ENCODE peak calls at places on chromosomes 12 and 14, in nine cellular contexts. E is brain microvascular endothelial cell, F is colonic mucosa, Q is pancreas, A is fibroblast of lung, U is thoracic aorta, O is gastrocnemius medialis, S is right lobe of liver, T is stomach. R is an unnamed sample.
A peak's percentile ranks its signal among the peaks of the same experiment; 100 is the strongest.

GRCh38 chr12:92108651-92109050 is 37.0 kb downstream of the BTG1 start:
- DNase-seq in A (peak; percentile 45), T (no peak), F (no peak), Q (no peak), O (no peak), E (peak; percentile 16), U (no peak), S (no peak), R (peak; percentile 31)

GRCh38 chr14:95918466-95918865 is 41.8 kb downstream of the TUNAR start:
- DNase-seq in E (no peak), A (no peak), U (no peak), Q (no peak), S (no peak), O (no peak), T (no peak), F (no peak), R (no peak)

GRCh38 chr14:100400115-100400514 is 77.0 kb downstream of the SLC25A47 start:
- DNase-seq in U (no peak), Q (peak; percentile 54), E (no peak), A (no peak), F (peak; percentile 68), S (no peak), T (peak; percentile 64), O (no peak), R (no peak)

GRCh38 chr14:58770501-58770982 is 132.8 kb downstream of the DACT1 start:
- DNase-seq in E (no peak), Q (no peak), S (no peak), T (no peak), A (no peak), O (no peak), F (peak; percentile 71), U (no peak), R (no peak)

GRCh38 chr14:68509188-68509953 is 283.5 kb downstream of the ZFP36L1 start:
- DNase-seq in Q (peak; percentile 14), F (no peak), S (no peak), T (no peak), O (no peak), E (no peak), A (peak; percentile 31), U (no peak), R (no peak)

GRCh38 chr12:120257041-120257821 is 8.3 kb downstream of the PXN start:
- DNase-seq in F (no peak), T (peak; percentile 42), S (no peak), A (peak; percentile 95), Q (peak; percentile 43), U (no peak), O (peak; percentile 59), E (peak; percentile 89), R (peak; percentile 80)

GRCh38 chr14:32408018-32408417 is 78.9 kb downstream of the AKAP6 start:
- DNase-seq in S (no peak), E (no peak), U (no peak), Q (no peak), O (no peak), F (no peak), T (peak; percentile 26), A (peak; percentile 54), R (no peak)

GRCh38 chr12:57772429-57773322 is at the start of gene EEF1AKMT3:
- DNase-seq in E (peak; percentile 33), T (peak; percentile 70), Q (peak; percentile 79), F (peak; percentile 81), U (peak; percentile 36), A (peak; percentile 54), O (peak; percentile 36), S (peak; percentile 77), R (no peak)

GRCh38 chr12:1594295-1595025 is at the start of gene FBXL14:
- DNase-seq in U (peak; percentile 62), T (peak; percentile 90), S (peak; percentile 93), F (peak; percentile 92), O (peak; percentile 81), Q (peak; percentile 91), A (peak; percentile 88), E (peak; percentile 82), R (no peak)
- H3K27me3 ChIP-seq in U (no peaks in the 10 kb centered on the region), T (no peaks in the 10 kb centered on the region), S (no peaks in the 10 kb centered on the region), F (no peaks in the 10 kb centered on the region), O (no peaks in the 10 kb centered on the region), Q (no peaks in the 10 kb centered on the region), A (no peaks in the 10 kb centered on the region), E (no peaks in the 10 kb centered on the region), R (no peaks in the 10 kb centered on the region)

GRCh38 chr14:61500046-61500445 is 178.7 kb downstream of the PRKCH start:
- DNase-seq in Q (no peak), F (no peak), S (no peak), T (no peak), O (no peak), E (no peak), A (no peak), U (no peak), R (no peak)

GRCh38 chr14:61503167-61503801 is 181.9 kb downstream of the PRKCH start:
- DNase-seq in Q (no peak), F (no peak), A (peak; percentile 73), U (no peak), T (no peak), O (no peak), S (no peak), E (no peak), R (no peak)

GRCh38 chr14:61501714-61502458 is 180.5 kb downstream of the PRKCH start:
- DNase-seq in T (no peak), O (no peak), E (no peak), A (no peak), S (no peak), U (no peak), Q (no peak), F (no peak), R (no peak)

GRCh38 chr14:61504841-61505340 is 183.5 kb downstream of the PRKCH start:
- DNase-seq in T (no peak), S (no peak), E (no peak), Q (no peak), A (no peak), U (no peak), F (no peak), O (no peak), R (no peak)

DNA sequence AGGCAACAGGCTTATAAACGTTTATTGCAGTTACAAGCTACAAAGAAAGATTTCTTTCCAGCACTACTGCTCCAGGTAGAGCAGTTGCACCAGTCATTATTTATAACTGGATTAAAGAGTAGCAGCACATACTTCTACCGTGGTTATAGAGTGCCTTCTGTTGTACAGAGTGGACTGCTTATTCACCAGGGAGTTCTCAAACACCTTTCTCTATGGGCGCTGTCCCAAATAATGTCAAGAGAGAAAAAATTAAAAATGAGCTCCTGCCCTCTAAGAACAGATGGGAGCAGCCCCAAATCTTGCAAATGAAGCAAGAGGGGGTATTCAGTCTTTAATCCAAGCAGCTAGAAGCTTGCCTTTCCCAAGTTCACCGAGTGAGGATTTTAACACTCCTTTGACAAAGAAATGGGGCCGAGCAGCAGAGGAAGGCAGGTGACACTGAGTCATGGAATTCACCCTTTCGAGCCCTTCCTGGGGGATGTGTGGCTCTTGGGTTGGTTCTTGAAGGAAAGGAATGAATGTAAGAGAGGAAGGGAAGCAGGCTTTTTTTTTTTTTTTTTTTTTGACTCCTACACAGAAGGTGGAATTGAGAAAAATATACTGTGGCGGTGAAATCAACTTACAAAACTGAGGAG is 181.2 kb downstream of the PRKCH start:
- DNase-seq in U (no peak), Q (no peak), E (no peak), O (no peak), T (no peak), F (no peak), A (peak; percentile 66), S (no peak), R (no peak)
- H3K4me3 ChIP-seq in U (no peak overlapping the region), Q (no peak overlapping the region), E (no peak overlapping the region), O (no peak overlapping the region), T (no peak overlapping the region), F (no peak overlapping the region), A (no peak overlapping the region), S (no peak overlapping the region), R (no peak overlapping the region)

GRCh38 chr12:8948711-8949524 is 527 bp downstream of the M6PR start:
- DNase-seq in T (no peak), F (peak; percentile 27), S (no peak), A (peak; percentile 23), O (no peak), U (no peak), Q (peak; percentile 19), E (peak; percentile 24), R (peak; percentile 2)

GRCh38 chr12:8947737-8948136 is 1.7 kb downstream of the M6PR start:
- DNase-seq in U (no peak), F (no peak), Q (no peak), T (no peak), E (no peak), S (no peak), O (no peak), A (no peak), R (no peak)

GRCh38 chr12:8950702-8951478 is 1.4 kb upstream of the M6PR start:
- DNase-seq in Q (no peak), U (no peak), S (no peak), O (no peak), E (no peak), F (no peak), T (no peak), A (no peak), R (no peak)

GRCh38 chr12:8950287-8950574 is 786 bp upstream of the M6PR start:
- DNase-seq in T (no peak), A (no peak), Q (no peak), E (no peak), U (no peak), F (no peak), O (no peak), S (no peak), R (no peak)

DNA sequence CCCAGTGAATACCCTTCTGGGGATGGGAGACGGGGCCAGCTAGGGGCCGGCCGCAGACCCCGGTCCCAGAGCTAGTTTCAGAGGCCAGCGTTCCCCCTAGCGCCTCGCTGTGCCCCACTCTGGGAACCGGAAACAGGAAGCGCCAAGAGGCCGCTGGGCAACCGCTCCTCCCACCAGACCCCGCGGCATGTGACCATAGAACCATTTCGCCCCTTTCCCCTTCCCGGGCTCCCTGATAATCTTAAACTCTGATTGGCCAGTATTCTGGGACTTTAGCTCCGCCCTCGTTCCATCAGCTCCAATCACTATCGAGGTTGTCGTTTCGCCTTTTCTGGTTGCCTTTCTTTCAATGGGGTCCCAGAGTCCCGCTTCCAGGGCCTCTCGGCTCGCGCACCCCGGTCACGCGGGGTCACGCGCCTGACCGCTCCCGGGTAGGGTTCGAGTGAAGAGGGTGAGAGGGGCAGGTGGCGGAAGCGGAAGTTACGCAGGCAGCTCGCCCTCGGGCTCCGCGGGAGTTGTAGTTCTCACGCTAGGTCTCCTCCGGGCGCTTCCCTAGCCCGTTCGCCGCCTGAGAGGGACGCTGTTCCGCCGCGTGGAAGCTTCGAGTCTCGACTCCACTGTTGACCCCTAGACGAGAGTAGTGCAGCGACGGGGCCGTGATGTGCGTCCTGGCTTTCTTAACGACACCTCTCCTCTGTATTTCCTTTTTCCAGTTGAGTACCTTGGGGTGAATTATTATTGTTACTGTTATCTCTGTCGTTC is at the start of gene M6PR:
- DNase-seq in F (peak; percentile 94), U (peak; percentile 80), O (peak; percentile 92), T (peak; percentile 90), Q (peak; percentile 94), A (peak; percentile 90), S (peak; percentile 94), E (peak; percentile 92), R (peak; percentile 78)
- TF ChIP-seq CTCF in F (peak; percentile 24), U (peak; percentile 38), O (peak; percentile 74), T (peak; percentile 24), Q (peak; percentile 10), A (peak; percentile 61), S (peak; percentile 40), E (peak; percentile 73), R (peak; percentile 71)

DNA sequence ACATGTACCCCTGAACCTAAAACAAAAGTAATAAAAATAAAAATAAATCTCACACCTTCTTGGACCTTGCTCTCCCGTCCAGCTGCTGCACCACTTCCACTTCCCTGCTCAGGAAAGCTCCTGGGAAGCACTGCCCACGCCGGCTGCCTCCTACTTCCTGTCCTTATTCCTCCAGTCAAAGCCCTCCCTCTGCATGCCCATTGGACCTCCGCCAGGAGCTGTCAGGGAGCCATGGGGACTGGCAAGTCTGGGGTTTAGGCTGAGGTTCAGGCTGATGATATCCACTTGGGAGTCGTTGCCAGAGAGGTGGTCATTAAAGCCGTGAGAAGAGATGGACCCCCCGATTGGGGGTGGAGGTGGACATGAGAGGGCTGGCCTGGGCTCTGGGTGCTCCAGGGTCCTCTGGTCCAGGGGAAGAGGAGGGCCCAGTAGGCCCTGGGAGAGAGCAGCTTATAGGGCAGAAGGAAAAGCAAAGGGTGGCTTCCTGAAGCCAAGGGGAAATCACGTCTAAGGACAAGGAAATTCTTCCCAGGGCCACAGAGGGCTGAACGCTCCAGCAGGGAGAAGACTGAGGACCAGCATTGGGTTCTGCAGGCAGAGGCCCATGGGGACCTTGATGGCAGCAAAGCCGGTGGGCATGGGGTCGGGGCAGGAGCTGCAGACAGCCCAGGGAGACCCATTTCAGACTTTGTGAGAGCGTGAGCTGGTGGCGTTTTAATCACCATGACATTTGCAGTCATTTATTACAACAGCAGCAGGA is 78.7 kb downstream of the FZD10 start:
- DNase-seq in U (no peak), A (no peak), Q (no peak), S (no peak), F (no peak), E (no peak), T (no peak), O (no peak), R (no peak)
- H3K27me3 ChIP-seq in U (no peaks in the 10 kb centered on the region), A (no peaks in the 10 kb centered on the region), Q (no peaks in the 10 kb centered on the region), S (no peaks in the 10 kb centered on the region), F (no peaks in the 10 kb centered on the region), E (no peaks in the 10 kb centered on the region), T (no peaks in the 10 kb centered on the region), O (no peaks in the 10 kb centered on the region), R (no peaks in the 10 kb centered on the region)